ENCODE peak calls at places on chromosomes 6 and 20, in nine cellular contexts. One of them, this sample, is unnamed.
A peak's percentile ranks its signal among the peaks of the same experiment; 100 is the strongest.

GRCh38 chr6:50840112-50840813 is 21.6 kb downstream of the TFAP2B start:
- DNase-seq in memory B cell: no peak
- DNase-seq in naive B cell: no peak
- DNase-seq in Kasumi-1: no peak
- DNase-seq in activated naive CD4-positive, alpha-beta T cell: no peak
- DNase-seq in GM04503: no peak
- DNase-seq in NCI-H1092 treated with DMSO at 0.1 percent for 48 hours: no peak
- DNase-seq in stimulated activated CD4-positive, alpha-beta T cell treated with anti-CD3 and anti-CD28 coated beads, Interleukin-12 subunit alpha, Interleukin-12 subunit beta, amount 100 ng/mL, for 4 hours: no peak
- DNase-seq in skeletal muscle cell: no peak
- DNase-seq in this sample: no peak

GRCh38 chr6:4008324-4009047 is 70.5 kb downstream of the FAM217A start:
- DNase-seq in NCI-H1092 treated with DMSO at 0.1 percent for 48 hours: no peak
- DNase-seq in GM04503: no peak
- DNase-seq in activated naive CD4-positive, alpha-beta T cell: no peak
- DNase-seq in Kasumi-1: peak; percentile 78
- DNase-seq in memory B cell: peak; percentile 36
- DNase-seq in naive B cell: peak; percentile 35
- DNase-seq in skeletal muscle cell: peak; percentile 66
- DNase-seq in stimulated activated CD4-positive, alpha-beta T cell treated with anti-CD3 and anti-CD28 coated beads, Interleukin-12 subunit alpha, Interleukin-12 subunit beta, amount 100 ng/mL, for 4 hours: no peak
- DNase-seq in this sample: no peak

GRCh38 chr6:74651948-74652347 is 553.9 kb downstream of the COL12A1 start:
- DNase-seq in NCI-H1092 treated with DMSO at 0.1 percent for 48 hours: no peak
- DNase-seq in memory B cell: no peak
- DNase-seq in activated naive CD4-positive, alpha-beta T cell: no peak
- DNase-seq in GM04503: no peak
- DNase-seq in Kasumi-1: no peak
- DNase-seq in naive B cell: no peak
- DNase-seq in stimulated activated CD4-positive, alpha-beta T cell treated with anti-CD3 and anti-CD28 coated beads, Interleukin-12 subunit alpha, Interleukin-12 subunit beta, amount 100 ng/mL, for 4 hours: no peak
- DNase-seq in skeletal muscle cell: no peak
- DNase-seq in this sample: no peak

GRCh38 chr20:35791823-35792222 is 20.0 kb downstream of the PHF20 start:
- DNase-seq in naive B cell: no peak
- DNase-seq in stimulated activated CD4-positive, alpha-beta T cell treated with anti-CD3 and anti-CD28 coated beads, Interleukin-12 subunit alpha, Interleukin-12 subunit beta, amount 100 ng/mL, for 4 hours: no peak
- DNase-seq in GM04503: peak; percentile 98
- DNase-seq in memory B cell: no peak
- DNase-seq in skeletal muscle cell: peak; percentile 37
- DNase-seq in Kasumi-1: no peak
- DNase-seq in activated naive CD4-positive, alpha-beta T cell: no peak
- DNase-seq in NCI-H1092 treated with DMSO at 0.1 percent for 48 hours: no peak
- DNase-seq in this sample: no peak

GRCh38 chr6:53398541-53399344 is 50.0 kb upstream of the ELOVL5 start:
- DNase-seq in memory B cell: no peak
- DNase-seq in skeletal muscle cell: no peak
- DNase-seq in Kasumi-1: no peak
- DNase-seq in GM04503: no peak
- DNase-seq in NCI-H1092 treated with DMSO at 0.1 percent for 48 hours: no peak
- DNase-seq in activated naive CD4-positive, alpha-beta T cell: no peak
- DNase-seq in naive B cell: no peak
- DNase-seq in stimulated activated CD4-positive, alpha-beta T cell treated with anti-CD3 and anti-CD28 coated beads, Interleukin-12 subunit alpha, Interleukin-12 subunit beta, amount 100 ng/mL, for 4 hours: no peak
- DNase-seq in this sample: no peak

GRCh38 chr6:122838060-122838780 is 49.2 kb downstream of the SMPDL3A start:
- DNase-seq in memory B cell: no peak
- DNase-seq in NCI-H1092 treated with DMSO at 0.1 percent for 48 hours: peak; percentile 2
- DNase-seq in GM04503: no peak
- DNase-seq in activated naive CD4-positive, alpha-beta T cell: no peak
- DNase-seq in naive B cell: no peak
- DNase-seq in skeletal muscle cell: no peak
- DNase-seq in stimulated activated CD4-positive, alpha-beta T cell treated with anti-CD3 and anti-CD28 coated beads, Interleukin-12 subunit alpha, Interleukin-12 subunit beta, amount 100 ng/mL, for 4 hours: no peak
- DNase-seq in Kasumi-1: peak; percentile 30
- DNase-seq in this sample: no peak

GRCh38 chr6:82744286-82745015 is 321.2 kb downstream of the UBE3D start:
- DNase-seq in naive B cell: no peak
- DNase-seq in activated naive CD4-positive, alpha-beta T cell: no peak
- DNase-seq in stimulated activated CD4-positive, alpha-beta T cell treated with anti-CD3 and anti-CD28 coated beads, Interleukin-12 subunit alpha, Interleukin-12 subunit beta, amount 100 ng/mL, for 4 hours: no peak
- DNase-seq in NCI-H1092 treated with DMSO at 0.1 percent for 48 hours: no peak
- DNase-seq in memory B cell: no peak
- DNase-seq in Kasumi-1: no peak
- DNase-seq in skeletal muscle cell: no peak
- DNase-seq in GM04503: no peak
- DNase-seq in this sample: no peak

GRCh38 chr6:164928366-164929154 is 380.8 kb downstream of the C6orf118 start:
- DNase-seq in activated naive CD4-positive, alpha-beta T cell: no peak
- DNase-seq in Kasumi-1: no peak
- DNase-seq in skeletal muscle cell: no peak
- DNase-seq in NCI-H1092 treated with DMSO at 0.1 percent for 48 hours: peak; percentile 64
- DNase-seq in stimulated activated CD4-positive, alpha-beta T cell treated with anti-CD3 and anti-CD28 coated beads, Interleukin-12 subunit alpha, Interleukin-12 subunit beta, amount 100 ng/mL, for 4 hours: no peak
- DNase-seq in GM04503: no peak
- DNase-seq in naive B cell: no peak
- DNase-seq in memory B cell: no peak
- DNase-seq in this sample: no peak

GRCh38 chr6:20511858-20512257 is 22.4 kb upstream of the CDKAL1 start:
- DNase-seq in NCI-H1092 treated with DMSO at 0.1 percent for 48 hours: no peak
- DNase-seq in naive B cell: no peak
- DNase-seq in GM04503: no peak
- DNase-seq in memory B cell: no peak
- DNase-seq in stimulated activated CD4-positive, alpha-beta T cell treated with anti-CD3 and anti-CD28 coated beads, Interleukin-12 subunit alpha, Interleukin-12 subunit beta, amount 100 ng/mL, for 4 hours: no peak
- DNase-seq in Kasumi-1: no peak
- DNase-seq in skeletal muscle cell: no peak
- DNase-seq in activated naive CD4-positive, alpha-beta T cell: no peak
- DNase-seq in this sample: no peak

GRCh38 chr6:150238294-150238693 is 95.5 kb downstream of the PPP1R14C start:
- DNase-seq in Kasumi-1: no peak
- DNase-seq in activated naive CD4-positive, alpha-beta T cell: no peak
- DNase-seq in memory B cell: no peak
- DNase-seq in NCI-H1092 treated with DMSO at 0.1 percent for 48 hours: no peak
- DNase-seq in stimulated activated CD4-positive, alpha-beta T cell treated with anti-CD3 and anti-CD28 coated beads, Interleukin-12 subunit alpha, Interleukin-12 subunit beta, amount 100 ng/mL, for 4 hours: no peak
- DNase-seq in GM04503: no peak
- DNase-seq in skeletal muscle cell: no peak
- DNase-seq in naive B cell: no peak
- DNase-seq in this sample: no peak

GRCh38 chr6:162421004-162421403 is 306.6 kb downstream of the PRKN start:
- DNase-seq in skeletal muscle cell: no peak
- DNase-seq in memory B cell: no peak
- DNase-seq in NCI-H1092 treated with DMSO at 0.1 percent for 48 hours: no peak
- DNase-seq in GM04503: no peak
- DNase-seq in naive B cell: no peak
- DNase-seq in Kasumi-1: no peak
- DNase-seq in stimulated activated CD4-positive, alpha-beta T cell treated with anti-CD3 and anti-CD28 coated beads, Interleukin-12 subunit alpha, Interleukin-12 subunit beta, amount 100 ng/mL, for 4 hours: no peak
- DNase-seq in activated naive CD4-positive, alpha-beta T cell: no peak
- DNase-seq in this sample: no peak

GRCh38 chr6:38391206-38391908 is 248.4 kb downstream of the BTBD9 start:
- DNase-seq in activated naive CD4-positive, alpha-beta T cell: no peak
- DNase-seq in Kasumi-1: no peak
- DNase-seq in memory B cell: no peak
- DNase-seq in NCI-H1092 treated with DMSO at 0.1 percent for 48 hours: no peak
- DNase-seq in stimulated activated CD4-positive, alpha-beta T cell treated with anti-CD3 and anti-CD28 coated beads, Interleukin-12 subunit alpha, Interleukin-12 subunit beta, amount 100 ng/mL, for 4 hours: no peak
- DNase-seq in skeletal muscle cell: no peak
- DNase-seq in GM04503: no peak
- DNase-seq in naive B cell: no peak
- DNase-seq in this sample: no peak

GRCh38 chr20:23640018-23640872 is 2.5 kb upstream of the CST3 start:
- DNase-seq in NCI-H1092 treated with DMSO at 0.1 percent for 48 hours: no peak
- DNase-seq in Kasumi-1: no peak
- DNase-seq in memory B cell: no peak
- DNase-seq in activated naive CD4-positive, alpha-beta T cell: no peak
- DNase-seq in skeletal muscle cell: no peak
- DNase-seq in naive B cell: no peak
- DNase-seq in GM04503: no peak
- DNase-seq in stimulated activated CD4-positive, alpha-beta T cell treated with anti-CD3 and anti-CD28 coated beads, Interleukin-12 subunit alpha, Interleukin-12 subunit beta, amount 100 ng/mL, for 4 hours: no peak
- DNase-seq in this sample: no peak

GRCh38 chr6:43669922-43670622 is 17.5 kb downstream of the MRPS18A start:
- DNase-seq in naive B cell: no peak
- DNase-seq in GM04503: no peak
- DNase-seq in memory B cell: no peak
- DNase-seq in activated naive CD4-positive, alpha-beta T cell: no peak
- DNase-seq in Kasumi-1: peak; percentile 32
- DNase-seq in NCI-H1092 treated with DMSO at 0.1 percent for 48 hours: no peak
- DNase-seq in stimulated activated CD4-positive, alpha-beta T cell treated with anti-CD3 and anti-CD28 coated beads, Interleukin-12 subunit alpha, Interleukin-12 subunit beta, amount 100 ng/mL, for 4 hours: no peak
- DNase-seq in skeletal muscle cell: no peak
- DNase-seq in this sample: no peak

GRCh38 chr6:148869589-148869988 is 122.8 kb downstream of the UST start:
- DNase-seq in skeletal muscle cell: peak; percentile 91
- DNase-seq in NCI-H1092 treated with DMSO at 0.1 percent for 48 hours: no peak
- DNase-seq in Kasumi-1: no peak
- DNase-seq in GM04503: peak; percentile 82
- DNase-seq in activated naive CD4-positive, alpha-beta T cell: no peak
- DNase-seq in naive B cell: no peak
- DNase-seq in stimulated activated CD4-positive, alpha-beta T cell treated with anti-CD3 and anti-CD28 coated beads, Interleukin-12 subunit alpha, Interleukin-12 subunit beta, amount 100 ng/mL, for 4 hours: no peak
- DNase-seq in memory B cell: no peak
- DNase-seq in this sample: no peak

GRCh38 chr6:84648444-84648843 is 116.0 kb downstream of the TBX18 start:
- DNase-seq in activated naive CD4-positive, alpha-beta T cell: no peak
- DNase-seq in skeletal muscle cell: no peak
- DNase-seq in GM04503: no peak
- DNase-seq in naive B cell: no peak
- DNase-seq in NCI-H1092 treated with DMSO at 0.1 percent for 48 hours: no peak
- DNase-seq in Kasumi-1: no peak
- DNase-seq in memory B cell: no peak
- DNase-seq in stimulated activated CD4-positive, alpha-beta T cell treated with anti-CD3 and anti-CD28 coated beads, Interleukin-12 subunit alpha, Interleukin-12 subunit beta, amount 100 ng/mL, for 4 hours: no peak
- DNase-seq in this sample: no peak

GRCh38 chr6:34146801-34147592 is 1.1 kb upstream of the GRM4 start:
- DNase-seq in memory B cell: no peak
- DNase-seq in NCI-H1092 treated with DMSO at 0.1 percent for 48 hours: no peak
- DNase-seq in stimulated activated CD4-positive, alpha-beta T cell treated with anti-CD3 and anti-CD28 coated beads, Interleukin-12 subunit alpha, Interleukin-12 subunit beta, amount 100 ng/mL, for 4 hours: no peak
- DNase-seq in GM04503: peak; percentile 18
- DNase-seq in naive B cell: no peak
- DNase-seq in Kasumi-1: no peak
- DNase-seq in skeletal muscle cell: no peak
- DNase-seq in activated naive CD4-positive, alpha-beta T cell: no peak
- DNase-seq in this sample: no peak

GRCh38 chr6:95660544-95660943 is 83.2 kb downstream of the MANEA start:
- DNase-seq in activated naive CD4-positive, alpha-beta T cell: no peak
- DNase-seq in GM04503: no peak
- DNase-seq in NCI-H1092 treated with DMSO at 0.1 percent for 48 hours: no peak
- DNase-seq in Kasumi-1: peak; percentile 80
- DNase-seq in stimulated activated CD4-positive, alpha-beta T cell treated with anti-CD3 and anti-CD28 coated beads, Interleukin-12 subunit alpha, Interleukin-12 subunit beta, amount 100 ng/mL, for 4 hours: no peak
- DNase-seq in naive B cell: no peak
- DNase-seq in skeletal muscle cell: no peak
- DNase-seq in memory B cell: no peak
- DNase-seq in this sample: no peak

GRCh38 chr6:79372757-79373156 is 138.3 kb upstream of the HMGN3 start:
- DNase-seq in activated naive CD4-positive, alpha-beta T cell: no peak
- DNase-seq in NCI-H1092 treated with DMSO at 0.1 percent for 48 hours: no peak
- DNase-seq in stimulated activated CD4-positive, alpha-beta T cell treated with anti-CD3 and anti-CD28 coated beads, Interleukin-12 subunit alpha, Interleukin-12 subunit beta, amount 100 ng/mL, for 4 hours: no peak
- DNase-seq in GM04503: no peak
- DNase-seq in Kasumi-1: no peak
- DNase-seq in naive B cell: no peak
- DNase-seq in skeletal muscle cell: no peak
- DNase-seq in memory B cell: no peak
- DNase-seq in this sample: no peak

GRCh38 chr20:12177657-12178293 is 260.1 kb downstream of the BTBD3 start:
- DNase-seq in naive B cell: no peak
- DNase-seq in skeletal muscle cell: no peak
- DNase-seq in memory B cell: no peak
- DNase-seq in NCI-H1092 treated with DMSO at 0.1 percent for 48 hours: no peak
- DNase-seq in stimulated activated CD4-positive, alpha-beta T cell treated with anti-CD3 and anti-CD28 coated beads, Interleukin-12 subunit alpha, Interleukin-12 subunit beta, amount 100 ng/mL, for 4 hours: no peak
- DNase-seq in activated naive CD4-positive, alpha-beta T cell: no peak
- DNase-seq in GM04503: no peak
- DNase-seq in Kasumi-1: no peak
- DNase-seq in this sample: no peak

GRCh38 chr6:75084872-75085381 is 120.9 kb downstream of the COL12A1 start:
- DNase-seq in memory B cell: no peak
- DNase-seq in stimulated activated CD4-positive, alpha-beta T cell treated with anti-CD3 and anti-CD28 coated beads, Interleukin-12 subunit alpha, Interleukin-12 subunit beta, amount 100 ng/mL, for 4 hours: no peak
- DNase-seq in skeletal muscle cell: no peak
- DNase-seq in Kasumi-1: no peak
- DNase-seq in naive B cell: no peak
- DNase-seq in GM04503: no peak
- DNase-seq in activated naive CD4-positive, alpha-beta T cell: no peak
- DNase-seq in NCI-H1092 treated with DMSO at 0.1 percent for 48 hours: no peak
- DNase-seq in this sample: no peak

GRCh38 chr20:1945134-1945618 is 48.7 kb downstream of the PDYN start:
- DNase-seq in NCI-H1092 treated with DMSO at 0.1 percent for 48 hours: no peak
- DNase-seq in skeletal muscle cell: no peak
- DNase-seq in memory B cell: no peak
- DNase-seq in activated naive CD4-positive, alpha-beta T cell: no peak
- DNase-seq in Kasumi-1: peak; percentile 58
- DNase-seq in GM04503: no peak
- DNase-seq in naive B cell: no peak
- DNase-seq in stimulated activated CD4-positive, alpha-beta T cell treated with anti-CD3 and anti-CD28 coated beads, Interleukin-12 subunit alpha, Interleukin-12 subunit beta, amount 100 ng/mL, for 4 hours: no peak
- DNase-seq in this sample: no peak

GRCh38 chr20:23596856-23597255 is 8.9 kb downstream of the CST9 start:
- DNase-seq in memory B cell: no peak
- DNase-seq in stimulated activated CD4-positive, alpha-beta T cell treated with anti-CD3 and anti-CD28 coated beads, Interleukin-12 subunit alpha, Interleukin-12 subunit beta, amount 100 ng/mL, for 4 hours: no peak
- DNase-seq in NCI-H1092 treated with DMSO at 0.1 percent for 48 hours: no peak
- DNase-seq in GM04503: no peak
- DNase-seq in skeletal muscle cell: no peak
- DNase-seq in activated naive CD4-positive, alpha-beta T cell: no peak
- DNase-seq in naive B cell: no peak
- DNase-seq in Kasumi-1: no peak
- DNase-seq in this sample: no peak

GRCh38 chr6:135826225-135826804 is 25.2 kb upstream of the PDE7B start:
- DNase-seq in stimulated activated CD4-positive, alpha-beta T cell treated with anti-CD3 and anti-CD28 coated beads, Interleukin-12 subunit alpha, Interleukin-12 subunit beta, amount 100 ng/mL, for 4 hours: no peak
- DNase-seq in NCI-H1092 treated with DMSO at 0.1 percent for 48 hours: no peak
- DNase-seq in naive B cell: no peak
- DNase-seq in skeletal muscle cell: no peak
- DNase-seq in Kasumi-1: no peak
- DNase-seq in activated naive CD4-positive, alpha-beta T cell: no peak
- DNase-seq in GM04503: no peak
- DNase-seq in memory B cell: no peak
- DNase-seq in this sample: no peak

GRCh38 chr20:50246367-50247195 is 56.0 kb downstream of the CEBPB start:
- DNase-seq in activated naive CD4-positive, alpha-beta T cell: no peak
- DNase-seq in stimulated activated CD4-positive, alpha-beta T cell treated with anti-CD3 and anti-CD28 coated beads, Interleukin-12 subunit alpha, Interleukin-12 subunit beta, amount 100 ng/mL, for 4 hours: no peak
- DNase-seq in Kasumi-1: no peak
- DNase-seq in NCI-H1092 treated with DMSO at 0.1 percent for 48 hours: no peak
- DNase-seq in skeletal muscle cell: no peak
- DNase-seq in GM04503: no peak
- DNase-seq in naive B cell: no peak
- DNase-seq in memory B cell: no peak
- DNase-seq in this sample: no peak

GRCh38 chr20:52192296-52193007 is 873 bp upstream of the ZFP64 start:
- DNase-seq in NCI-H1092 treated with DMSO at 0.1 percent for 48 hours: peak; percentile 39
- DNase-seq in GM04503: peak; percentile 0
- DNase-seq in skeletal muscle cell: no peak
- DNase-seq in Kasumi-1: peak; percentile 38
- DNase-seq in stimulated activated CD4-positive, alpha-beta T cell treated with anti-CD3 and anti-CD28 coated beads, Interleukin-12 subunit alpha, Interleukin-12 subunit beta, amount 100 ng/mL, for 4 hours: no peak
- DNase-seq in activated naive CD4-positive, alpha-beta T cell: no peak
- DNase-seq in memory B cell: peak; percentile 2
- DNase-seq in naive B cell: no peak
- DNase-seq in this sample: no peak

GRCh38 chr6:157263881-157264397 is 59.4 kb downstream of the TMEM242 start:
- DNase-seq in GM04503: no peak
- DNase-seq in stimulated activated CD4-positive, alpha-beta T cell treated with anti-CD3 and anti-CD28 coated beads, Interleukin-12 subunit alpha, Interleukin-12 subunit beta, amount 100 ng/mL, for 4 hours: no peak
- DNase-seq in NCI-H1092 treated with DMSO at 0.1 percent for 48 hours: peak; percentile 43
- DNase-seq in memory B cell: no peak
- DNase-seq in activated naive CD4-positive, alpha-beta T cell: no peak
- DNase-seq in Kasumi-1: no peak
- DNase-seq in naive B cell: no peak
- DNase-seq in skeletal muscle cell: no peak
- DNase-seq in this sample: no peak

GRCh38 chr6:6823030-6823429 is 234.5 kb downstream of the LY86 start:
- DNase-seq in NCI-H1092 treated with DMSO at 0.1 percent for 48 hours: no peak
- DNase-seq in memory B cell: no peak
- DNase-seq in GM04503: no peak
- DNase-seq in stimulated activated CD4-positive, alpha-beta T cell treated with anti-CD3 and anti-CD28 coated beads, Interleukin-12 subunit alpha, Interleukin-12 subunit beta, amount 100 ng/mL, for 4 hours: no peak
- DNase-seq in naive B cell: no peak
- DNase-seq in activated naive CD4-positive, alpha-beta T cell: no peak
- DNase-seq in Kasumi-1: no peak
- DNase-seq in skeletal muscle cell: no peak
- DNase-seq in this sample: no peak

GRCh38 chr20:35991142-35991771 is 22.9 kb downstream of the CNBD2 start:
- DNase-seq in memory B cell: no peak
- DNase-seq in activated naive CD4-positive, alpha-beta T cell: no peak
- DNase-seq in stimulated activated CD4-positive, alpha-beta T cell treated with anti-CD3 and anti-CD28 coated beads, Interleukin-12 subunit alpha, Interleukin-12 subunit beta, amount 100 ng/mL, for 4 hours: no peak
- DNase-seq in NCI-H1092 treated with DMSO at 0.1 percent for 48 hours: no peak
- DNase-seq in naive B cell: no peak
- DNase-seq in skeletal muscle cell: no peak
- DNase-seq in GM04503: no peak
- DNase-seq in Kasumi-1: peak; percentile 50
- DNase-seq in this sample: no peak

GRCh38 chr20:12965212-12965879 is 43.4 kb upstream of the SPTLC3 start:
- DNase-seq in NCI-H1092 treated with DMSO at 0.1 percent for 48 hours: no peak
- DNase-seq in naive B cell: no peak
- DNase-seq in memory B cell: no peak
- DNase-seq in activated naive CD4-positive, alpha-beta T cell: no peak
- DNase-seq in skeletal muscle cell: peak; percentile 6
- DNase-seq in GM04503: no peak
- DNase-seq in Kasumi-1: no peak
- DNase-seq in stimulated activated CD4-positive, alpha-beta T cell treated with anti-CD3 and anti-CD28 coated beads, Interleukin-12 subunit alpha, Interleukin-12 subunit beta, amount 100 ng/mL, for 4 hours: no peak
- DNase-seq in this sample: no peak

GRCh38 chr6:159252955-159253508 is 83.8 kb downstream of the FNDC1 start:
- DNase-seq in stimulated activated CD4-positive, alpha-beta T cell treated with anti-CD3 and anti-CD28 coated beads, Interleukin-12 subunit alpha, Interleukin-12 subunit beta, amount 100 ng/mL, for 4 hours: no peak
- DNase-seq in skeletal muscle cell: peak; percentile 7
- DNase-seq in memory B cell: no peak
- DNase-seq in NCI-H1092 treated with DMSO at 0.1 percent for 48 hours: peak; percentile 41
- DNase-seq in activated naive CD4-positive, alpha-beta T cell: no peak
- DNase-seq in Kasumi-1: peak; percentile 26
- DNase-seq in GM04503: no peak
- DNase-seq in naive B cell: no peak
- DNase-seq in this sample: no peak

This sample was measured in activated gamma-delta T cell.